ENCODE peak calls at places on chromosomes 16 and 17, in seven cellular contexts. J, O, L, H, R, I and X are unnamed samples.

GRCh38 chr17:45160505-45161287 is 979 bp upstream of the HEXIM2 start:
- DNase-seq in I (peak; percentile 36), O (peak; percentile 89), H (peak; percentile 43), R (peak; percentile 48), J (peak; percentile 78), L (peak; percentile 82), X (peak; percentile 46)

GRCh38 chr16:86663691-86664517 is 85.6 kb downstream of the FOXL1 start:
- DNase-seq in O (no peak), J (no peak), L (no peak), H (no peak), I (no peak), R (peak; percentile 51), X (peak; percentile 41)

GRCh38 chr16:14509055-14509454 is 121.0 kb downstream of the PARN start:
- DNase-seq in R (peak; percentile 71), I (no peak), O (no peak), H (no peak), L (no peak), J (no peak), X (peak; percentile 75)

GRCh38 chr17:79612468-79613194 is 1.8 kb upstream of the RBFOX3 start:
- DNase-seq in I (peak; percentile 7), R (no peak), H (peak; percentile 12), L (no peak), O (peak; percentile 72), J (peak; percentile 35), X (peak; percentile 7)

GRCh38 chr16:23650674-23651073 is 9.4 kb downstream of the DCTN5 start:
- DNase-seq in L (no peak), R (peak; percentile 3), I (no peak), J (no peak), O (no peak), H (no peak), X (peak; percentile 24)

GRCh38 chr16:10678655-10679054 is 16.1 kb downstream of the TEKT5 start:
- DNase-seq in H (no peak), O (no peak), I (no peak), J (no peak), L (no peak), R (no peak), X (no peak)

GRCh38 chr17:78689029-78689428 is 93.0 kb downstream of the CYTH1 start:
- DNase-seq in J (no peak), L (no peak), O (no peak), H (no peak), R (no peak), I (no peak), X (no peak)

GRCh38 chr17:70072900-70073299 is 2.1 kb upstream of the KCNJ16 start:
- DNase-seq in R (no peak), O (no peak), L (no peak), H (no peak), J (peak; percentile 66), I (no peak), X (peak; percentile 57)